ENCODE peak calls at places on chromosome 9, in six cellular contexts. P is thyroid gland, A is A549, O is right lobe of liver, Q is GM12878, Z is stomach. C is an unnamed sample.

GRCh38 chr9:68981825-68982224 is 32.1 kb downstream of the PRKACG start:
- DNase-seq in P (peak; percentile 12), A (no peak), O (no peak), Q (peak; percentile 83), Z (no peak), C (no peak)

GRCh38 chr9:121636411-121636865 is 15.0 kb upstream of the DAB2IP start:
- DNase-seq in P (peak; percentile 73), A (no peak), O (no peak), Q (no peak), Z (no peak), C (peak; percentile 65)

GRCh38 chr9:84703793-84704192 is 34.3 kb downstream of the NTRK2 start:
- DNase-seq in P (no peak), A (no peak), O (no peak), Q (no peak), Z (no peak), C (no peak)

GRCh38 chr9:109469646-109470358 is 28.3 kb downstream of the PTPN3 start:
- DNase-seq in P (peak; percentile 82), A (peak; percentile 86), O (peak; percentile 77), Q (peak; percentile 30), Z (peak; percentile 81), C (peak; percentile 59)

GRCh38 chr9:109143881-109144562 is 23.0 kb downstream of the FRRS1L start:
- DNase-seq in P (no peak), A (peak; percentile 67), O (no peak), Q (peak; percentile 23), Z (no peak), C (no peak)

GRCh38 chr9:5438301-5439162 is 807 bp upstream of the PLGRKT start:
- DNase-seq in P (peak; percentile 35), A (peak; percentile 37), O (no peak), Q (peak; percentile 89), Z (no peak), C (peak; percentile 28)

GRCh38 chr9:113775714-113776113 is 100.4 kb upstream of the ZNF618 start:
- DNase-seq in P (no peak), A (no peak), O (no peak), Q (no peak), Z (no peak), C (no peak)

GRCh38 chr9:123727332-123727731 is 202.6 kb downstream of the DENND1A start:
- DNase-seq in P (no peak), A (no peak), O (no peak), Q (no peak), Z (no peak), C (no peak)

GRCh38 chr9:107269254-107269653 is 13.8 kb upstream of the RAD23B start:
- DNase-seq in P (no peak), A (no peak), O (no peak), Q (no peak), Z (no peak), C (no peak)

GRCh38 chr9:109254317-109254716 is 66.5 kb downstream of the EPB41L4B start:
- DNase-seq in P (no peak), A (no peak), O (no peak), Q (no peak), Z (no peak), C (no peak)

GRCh38 chr9:84782228-84782866 is 112.8 kb downstream of the NTRK2 start:
- DNase-seq in P (no peak), A (no peak), O (no peak), Q (no peak), Z (no peak), C (no peak)

GRCh38 chr9:122264360-122265264 is at the start of the genes MRRF and RBM18:
- DNase-seq in P (peak; percentile 87), A (peak; percentile 95), O (peak; percentile 93), Q (peak; percentile 73), Z (peak; percentile 94), C (peak; percentile 82)

GRCh38 chr9:121770415-121771273 is 119.2 kb downstream of the DAB2IP start:
- DNase-seq in P (no peak), A (no peak), O (no peak), Q (no peak), Z (no peak), C (no peak)

GRCh38 chr9:127790094-127790855 is 4.4 kb downstream of the CDK9 start:
- DNase-seq in P (no peak), A (no peak), O (peak; percentile 73), Q (no peak), Z (no peak), C (no peak)

GRCh38 chr9:127791085-127791484 is 5.3 kb downstream of the CDK9 start:
- DNase-seq in P (no peak), A (peak; percentile 31), O (no peak), Q (no peak), Z (no peak), C (no peak)

GRCh38 chr9:127792417-127793031 is 6.7 kb downstream of the CDK9 start:
- DNase-seq in P (no peak), A (no peak), O (no peak), Q (no peak), Z (no peak), C (no peak)

GRCh38 chr9:127794001-127794791 is 8.4 kb downstream of the CDK9 start:
- DNase-seq in P (no peak), A (no peak), O (peak; percentile 93), Q (no peak), Z (peak; percentile 66), C (no peak)

DNA sequence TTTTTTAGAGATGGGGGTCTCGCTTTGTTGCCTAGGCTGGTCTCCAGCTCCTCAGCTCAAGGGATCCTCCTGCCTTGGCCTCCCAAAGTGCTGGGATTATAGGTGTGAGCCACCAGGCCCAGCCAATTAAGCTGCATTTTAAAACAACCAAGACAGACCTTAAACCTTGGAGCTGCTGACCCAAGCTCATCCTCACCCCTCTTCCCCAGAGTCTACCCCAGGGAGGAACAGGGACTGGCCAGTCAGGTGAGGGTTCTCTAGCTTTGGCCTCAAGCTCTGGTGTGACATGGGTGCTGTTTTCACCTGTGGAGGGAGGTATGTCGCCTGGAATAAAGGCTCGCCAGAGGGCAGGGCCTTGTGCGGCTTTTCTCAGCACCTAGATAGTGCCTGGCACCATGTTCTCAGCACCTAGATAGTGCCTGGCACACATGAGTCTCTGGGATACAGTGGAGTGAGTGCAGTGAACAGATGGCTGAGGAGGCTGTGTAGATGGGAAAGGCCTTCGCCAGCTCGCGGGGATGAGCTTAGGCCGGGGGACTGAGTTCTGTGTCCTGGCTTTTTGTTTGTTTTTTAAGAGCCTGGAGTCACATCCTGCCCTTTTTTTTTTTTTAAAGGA is 7.4 kb downstream of the CDK9 start:
- DNase-seq in P (no peak), A (no peak), O (no peak), Q (no peak), Z (peak; percentile 48), C (no peak)
- TF ChIP-seq POLR2A in P (no peak), A (no peak), O (no peak), Q (no peak), Z (no peak), C (no peak)

GRCh38 chr9:16316911-16317817 is 553.3 kb downstream of the BNC2 start:
- DNase-seq in P (no peak), A (no peak), O (no peak), Q (no peak), Z (no peak), C (no peak)
- H3K27ac ChIP-seq in P (no peak overlapping the region), A (no peak overlapping the region), O (no peak overlapping the region), Q (no peak overlapping the region), Z (peak overlapping the region; percentile 18), C (no peak overlapping the region)

GRCh38 chr9:133954862-133955529 is 37.1 kb downstream of the VAV2 start:
- DNase-seq in P (no peak), A (no peak), O (no peak), Q (peak; percentile 59), Z (no peak), C (no peak)

GRCh38 chr9:133958756-133959155 is 33.4 kb downstream of the VAV2 start:
- DNase-seq in P (no peak), A (no peak), O (no peak), Q (no peak), Z (no peak), C (no peak)

GRCh38 chr9:133957328-133957727 is 34.8 kb downstream of the VAV2 start:
- DNase-seq in P (no peak), A (no peak), O (no peak), Q (no peak), Z (no peak), C (no peak)

GRCh38 chr9:133955821-133956411 is 36.2 kb downstream of the VAV2 start:
- DNase-seq in P (peak; percentile 41), A (no peak), O (no peak), Q (no peak), Z (no peak), C (no peak)

DNA sequence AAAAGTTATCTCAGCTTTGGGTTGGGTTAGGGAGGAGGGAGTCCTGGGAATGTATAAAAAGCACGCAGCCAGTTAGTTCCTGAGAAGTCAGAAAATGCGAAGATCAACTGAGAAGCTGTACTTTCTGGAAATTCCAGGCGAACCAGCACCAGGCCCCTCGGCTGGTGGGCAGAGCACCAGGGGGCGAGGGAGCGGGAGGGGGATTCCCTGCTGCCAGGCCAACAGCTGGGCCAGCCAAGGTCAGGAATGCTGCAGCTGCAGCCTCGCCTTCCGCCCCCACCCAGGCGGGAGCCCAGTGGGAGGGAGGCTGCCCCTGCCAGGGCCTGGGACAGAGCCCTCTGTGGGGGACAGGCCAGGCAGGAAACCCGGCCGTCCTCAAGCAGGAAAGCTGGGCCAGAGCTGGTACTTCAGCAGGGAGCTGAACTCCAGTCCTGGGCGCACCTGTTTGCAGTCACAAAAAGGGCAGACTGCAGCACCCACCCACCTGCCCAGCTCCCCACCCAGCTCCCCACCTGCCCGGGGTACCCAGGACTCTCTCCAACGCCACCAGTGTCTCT is 35.5 kb downstream of the VAV2 start:
- DNase-seq in P (peak; percentile 57), A (no peak), O (no peak), Q (no peak), Z (no peak), C (no peak)
- TF ChIP-seq POLR2A in P (no peak), A (no peak), O (no peak), Q (peak; percentile 49), Z (no peak), C (no peak)

GRCh38 chr9:94870465-94870792 is 143.9 kb downstream of the AOPEP start:
- DNase-seq in P (no peak), A (no peak), O (no peak), Q (no peak), Z (no peak), C (no peak)

GRCh38 chr9:94872921-94873511 is 146.5 kb downstream of the AOPEP start:
- DNase-seq in P (no peak), A (no peak), O (no peak), Q (no peak), Z (no peak), C (no peak)

GRCh38 chr9:94869415-94869838 is 142.9 kb downstream of the AOPEP start:
- DNase-seq in P (no peak), A (peak; percentile 85), O (no peak), Q (no peak), Z (no peak), C (no peak)

GRCh38 chr9:94868462-94868861 is 142.0 kb downstream of the AOPEP start:
- DNase-seq in P (no peak), A (no peak), O (no peak), Q (no peak), Z (no peak), C (no peak)

DNA sequence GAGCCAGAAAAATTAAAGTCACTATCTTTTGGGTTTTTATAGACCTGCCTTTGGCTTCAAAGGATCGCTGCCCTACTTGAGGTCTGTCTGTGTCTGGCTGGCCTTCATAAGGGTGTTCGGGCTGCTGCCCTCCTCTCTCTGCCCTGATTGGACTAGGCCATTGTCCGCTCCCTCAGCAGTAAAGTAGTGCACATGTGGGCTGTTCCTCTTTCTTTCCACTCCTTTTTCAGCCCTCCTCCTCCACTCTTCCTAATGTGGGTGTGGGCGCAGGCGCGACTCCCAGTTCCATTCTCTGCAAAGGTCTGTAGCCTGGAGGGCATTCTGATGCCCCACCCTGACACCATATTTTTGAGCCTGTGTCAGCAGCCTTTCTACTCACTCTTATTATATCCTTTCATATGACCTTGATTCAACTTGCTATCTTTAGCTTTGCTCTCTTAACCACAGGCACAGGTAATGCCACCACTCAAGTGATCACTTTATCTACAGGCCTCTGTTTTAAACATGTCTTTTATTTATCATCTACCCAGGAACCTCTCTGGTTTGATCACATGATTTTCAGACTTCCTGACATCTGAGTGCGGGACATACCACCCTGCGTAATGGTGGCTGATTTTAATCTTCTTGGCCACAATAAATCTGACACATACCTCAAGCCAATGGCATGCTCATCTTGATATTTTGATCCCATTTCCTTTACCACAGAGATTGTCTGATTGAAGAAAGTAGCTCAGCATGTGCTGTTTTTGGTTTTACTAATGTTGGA is 144.5 kb downstream of the AOPEP start:
- DNase-seq in P (peak; percentile 23), A (peak; percentile 73), O (no peak), Q (no peak), Z (no peak), C (peak; percentile 75)
- H3K27ac ChIP-seq in P (peak overlapping the region; percentile 93), A (peak overlapping the region; percentile 97), O (no peak overlapping the region), Q (no peak overlapping the region), Z (peak overlapping the region; percentile 22), C (peak overlapping the region; percentile 95)

C was measured in gastrocnemius medialis.